ENCODE peak calls at places on chromosomes 13 and 19, in five cellular contexts. One of them, this sample, is unnamed.

GRCh38 chr19:4559569-4559968 is at the start of gene SEMA6B:
- DNase-seq in GM20000: no peak
- DNase-seq in iPS DF 19.7: no peak
- DNase-seq in LHCN-M2: no peak
- DNase-seq in heart right ventricle: peak; percentile 65
- DNase-seq in this sample: peak; percentile 49

GRCh38 chr19:34328982-34329381 is 36.0 kb upstream of the GPI start:
- DNase-seq in GM20000: no peak
- DNase-seq in iPS DF 19.7: no peak
- DNase-seq in LHCN-M2: no peak
- DNase-seq in heart right ventricle: no peak
- DNase-seq in this sample: no peak

GRCh38 chr19:9952276-9952675 is 16.0 kb upstream of the OLFM2 start:
- DNase-seq in GM20000: no peak
- DNase-seq in iPS DF 19.7: no peak
- DNase-seq in LHCN-M2: no peak
- DNase-seq in heart right ventricle: no peak
- DNase-seq in this sample: no peak

GRCh38 chr19:58305932-58306323 is 751 bp downstream of the ERVK3-1 start:
- DNase-seq in GM20000: peak; percentile 50
- DNase-seq in iPS DF 19.7: no peak
- DNase-seq in LHCN-M2: no peak
- DNase-seq in heart right ventricle: no peak
- DNase-seq in this sample: no peak

GRCh38 chr19:28746486-28746885 is 466.5 kb downstream of the UQCRFS1 start:
- DNase-seq in GM20000: no peak
- DNase-seq in iPS DF 19.7: no peak
- DNase-seq in LHCN-M2: peak; percentile 50
- DNase-seq in heart right ventricle: no peak
- DNase-seq in this sample: no peak

GRCh38 chr19:49915271-49915670 is 13.7 kb upstream of the ATF5 start:
- DNase-seq in GM20000: no peak
- DNase-seq in iPS DF 19.7: no peak
- DNase-seq in LHCN-M2: no peak
- DNase-seq in heart right ventricle: no peak
- DNase-seq in this sample: no peak

GRCh38 chr19:18539372-18539771 is 4.0 kb downstream of the FKBP8 start:
- DNase-seq in GM20000: no peak
- DNase-seq in iPS DF 19.7: no peak
- DNase-seq in LHCN-M2: no peak
- DNase-seq in heart right ventricle: no peak
- DNase-seq in this sample: no peak

GRCh38 chr19:58386166-58386575 is 898 bp upstream of the RPS5 start:
- DNase-seq in GM20000: no peak
- DNase-seq in iPS DF 19.7: no peak
- DNase-seq in LHCN-M2: no peak
- DNase-seq in heart right ventricle: no peak
- DNase-seq in this sample: no peak

GRCh38 chr13:22648325-22648758 is 532.4 kb upstream of the SGCG start:
- DNase-seq in GM20000: no peak
- DNase-seq in iPS DF 19.7: no peak
- DNase-seq in LHCN-M2: peak; percentile 14
- DNase-seq in heart right ventricle: no peak
- DNase-seq in this sample: no peak

GRCh38 chr13:73092831-73093230 is 34.0 kb downstream of the KLF5 start:
- DNase-seq in GM20000: no peak
- DNase-seq in iPS DF 19.7: no peak
- DNase-seq in LHCN-M2: peak; percentile 95
- DNase-seq in heart right ventricle: no peak
- DNase-seq in this sample: no peak

GRCh38 chr19:3293560-3293959 is 69.1 kb downstream of the CELF5 start:
- DNase-seq in GM20000: no peak
- DNase-seq in iPS DF 19.7: no peak
- DNase-seq in LHCN-M2: no peak
- DNase-seq in heart right ventricle: no peak
- DNase-seq in this sample: no peak

GRCh38 chr19:16342002-16342715 is 17.5 kb downstream of the KLF2 start:
- DNase-seq in GM20000: peak; percentile 74
- DNase-seq in iPS DF 19.7: no peak
- DNase-seq in LHCN-M2: peak; percentile 35
- DNase-seq in heart right ventricle: peak; percentile 68
- DNase-seq in this sample: no peak

GRCh38 chr19:14315433-14315832 is 65.8 kb upstream of the ADGRE5 start:
- DNase-seq in GM20000: no peak
- DNase-seq in iPS DF 19.7: no peak
- DNase-seq in LHCN-M2: no peak
- DNase-seq in heart right ventricle: no peak
- DNase-seq in this sample: no peak

GRCh38 chr13:113129480-113129879 is 6.9 kb downstream of the F10 start:
- DNase-seq in GM20000: no peak
- DNase-seq in iPS DF 19.7: no peak
- DNase-seq in LHCN-M2: no peak
- DNase-seq in heart right ventricle: no peak
- DNase-seq in this sample: no peak

GRCh38 chr13:29619995-29620394 is 24.5 kb upstream of the SLC7A1 start:
- DNase-seq in GM20000: no peak
- DNase-seq in iPS DF 19.7: no peak
- DNase-seq in LHCN-M2: peak; percentile 13
- DNase-seq in heart right ventricle: no peak
- DNase-seq in this sample: no peak

GRCh38 chr13:61170791-61171330 is 244.8 kb downstream of the PCDH20 start:
- DNase-seq in GM20000: no peak
- DNase-seq in iPS DF 19.7: no peak
- DNase-seq in LHCN-M2: no peak
- DNase-seq in heart right ventricle: no peak
- DNase-seq in this sample: no peak

GRCh38 chr19:31318790-31319189 is 30.4 kb downstream of the TSHZ3 start:
- DNase-seq in GM20000: no peak
- DNase-seq in iPS DF 19.7: no peak
- DNase-seq in LHCN-M2: no peak
- DNase-seq in heart right ventricle: no peak
- DNase-seq in this sample: no peak

GRCh38 chr13:42762251-42762650 is 19.1 kb upstream of the FAM216B start:
- DNase-seq in GM20000: no peak
- DNase-seq in iPS DF 19.7: no peak
- DNase-seq in LHCN-M2: no peak
- DNase-seq in heart right ventricle: no peak
- DNase-seq in this sample: no peak

GRCh38 chr19:28785961-28786360 is 427.0 kb downstream of the UQCRFS1 start:
- DNase-seq in GM20000: no peak
- DNase-seq in iPS DF 19.7: peak; percentile 20
- DNase-seq in LHCN-M2: no peak
- DNase-seq in heart right ventricle: no peak
- DNase-seq in this sample: no peak

GRCh38 chr19:2616741-2617392 is 85.6 kb downstream of the GNG7 start:
- DNase-seq in GM20000: no peak
- DNase-seq in iPS DF 19.7: no peak
- DNase-seq in LHCN-M2: no peak
- DNase-seq in heart right ventricle: peak; percentile 37
- DNase-seq in this sample: peak; percentile 75

GRCh38 chr13:75359266-75359665 is 122.7 kb downstream of the TBC1D4 start:
- DNase-seq in GM20000: no peak
- DNase-seq in iPS DF 19.7: peak; percentile 47
- DNase-seq in LHCN-M2: peak; percentile 96
- DNase-seq in heart right ventricle: no peak
- DNase-seq in this sample: no peak

GRCh38 chr13:27774651-27775050 is 17.6 kb upstream of the GSX1 start:
- DNase-seq in GM20000: no peak
- DNase-seq in iPS DF 19.7: no peak
- DNase-seq in LHCN-M2: no peak
- DNase-seq in heart right ventricle: no peak
- DNase-seq in this sample: no peak

GRCh38 chr19:2561895-2562294 is 86.0 kb downstream of the GADD45B start:
- DNase-seq in GM20000: peak; percentile 87
- DNase-seq in iPS DF 19.7: no peak
- DNase-seq in LHCN-M2: no peak
- DNase-seq in heart right ventricle: no peak
- DNase-seq in this sample: no peak

GRCh38 chr13:28322256-28322895 is 172.6 kb downstream of the FLT1 start:
- DNase-seq in GM20000: no peak
- DNase-seq in iPS DF 19.7: no peak
- DNase-seq in LHCN-M2: no peak
- DNase-seq in heart right ventricle: no peak
- DNase-seq in this sample: no peak

This sample was measured in lung.